ENCODE peak calls at places on chromosome 12, in seven cellular contexts. Y is CD8-positive, alpha-beta T cell; L is smooth muscle cell of the brain vasculature; O is GF-D8; D is AML-193; U is activated naive CD8-positive, alpha-beta T cell treated with anti-CD3 and anti-CD28 coated beads, Interleukin-2, amount 50 U/mL, for 24 hours; Z is OCI-M1. K is an unnamed sample.

GRCh38 chr12:53645191-53645590 is 19.0 kb upstream of the ATF7 start:
- DNase-seq in U (no peak), Y (no peak), D (no peak), O (no peak), L (no peak), Z (no peak), K (peak; percentile 13)

GRCh38 chr12:79423560-79423959 is 267.2 kb downstream of the PAWR start:
- DNase-seq in Y (no peak), L (no peak), U (no peak), D (no peak), O (no peak), Z (no peak), K (no peak)

GRCh38 chr12:1528791-1529190 is 65.6 kb downstream of the FBXL14 start:
- DNase-seq in O (no peak), U (no peak), D (no peak), L (no peak), Z (no peak), Y (no peak), K (no peak)

GRCh38 chr12:106205208-106206069 is 42.4 kb downstream of the CKAP4 start:
- DNase-seq in O (no peak), Z (no peak), U (no peak), Y (no peak), D (no peak), L (no peak), K (no peak)

GRCh38 chr12:63319386-63319785 is 168.4 kb upstream of the AVPR1A start:
- DNase-seq in Y (no peak), L (no peak), D (no peak), Z (peak; percentile 58), O (no peak), U (no peak), K (no peak)

GRCh38 chr12:130956456-130957303 is 3.0 kb downstream of the ADGRD1 start:
- DNase-seq in D (no peak), Z (no peak), O (no peak), L (no peak), Y (no peak), U (no peak), K (no peak)

GRCh38 chr12:8560986-8561385 is 20.3 kb upstream of the CLEC4E start:
- DNase-seq in U (no peak), D (no peak), L (no peak), O (no peak), Y (no peak), Z (no peak), K (no peak)

GRCh38 chr12:11228268-11228879 is 41.1 kb downstream of the PRB3 start:
- DNase-seq in U (peak; percentile 33), Y (peak; percentile 22), L (peak; percentile 49), O (no peak), Z (peak; percentile 75), D (peak; percentile 58), K (peak; percentile 59)

GRCh38 chr12:88958961-88959360 is 378.7 kb upstream of the KITLG start:
- DNase-seq in O (no peak), Z (no peak), D (no peak), U (no peak), Y (no peak), L (no peak), K (no peak)

GRCh38 chr12:19799216-19799615 is 359.9 kb downstream of the AEBP2 start:
- DNase-seq in Y (no peak), O (no peak), L (no peak), U (no peak), D (no peak), Z (no peak), K (no peak)

GRCh38 chr12:108375986-108376663 is 37.0 kb upstream of the CMKLR1 start:
- DNase-seq in L (no peak), D (no peak), Z (no peak), Y (no peak), O (no peak), U (no peak), K (no peak)

GRCh38 chr12:16012086-16012485 is 101.0 kb downstream of the DERA start:
- DNase-seq in U (no peak), Y (no peak), O (no peak), Z (peak; percentile 96), D (no peak), L (no peak), K (peak; percentile 83)

GRCh38 chr12:93849946-93850345 is 172.8 kb downstream of the CRADD start:
- DNase-seq in Y (no peak), D (no peak), L (no peak), O (no peak), U (no peak), Z (no peak), K (no peak)

GRCh38 chr12:48969847-48970701 is 1.5 kb downstream of the WNT10B start:
- DNase-seq in U (no peak), D (no peak), L (no peak), O (no peak), Y (no peak), Z (no peak), K (no peak)

GRCh38 chr12:67193705-67194104 is 75.5 kb upstream of the CAND1 start:
- DNase-seq in D (peak; percentile 2), Y (no peak), U (peak; percentile 20), O (no peak), Z (peak; percentile 41), L (peak; percentile 4), K (peak; percentile 39)

GRCh38 chr12:105748806-105749600 is 389.8 kb downstream of the NUAK1 start:
- DNase-seq in D (no peak), U (no peak), L (peak; percentile 6), Z (no peak), Y (no peak), O (no peak), K (peak; percentile 70)

GRCh38 chr12:6226701-6227096 is 26.5 kb downstream of the CD9 start:
- DNase-seq in U (no peak), Z (no peak), Y (no peak), L (no peak), O (no peak), D (no peak), K (no peak)

GRCh38 chr12:40015360-40015759 is 90.5 kb downstream of the SLC2A13 start:
- DNase-seq in L (no peak), O (no peak), Y (no peak), D (no peak), U (no peak), Z (no peak), K (no peak)

GRCh38 chr12:26768611-26769603 is 64.1 kb downstream of the ITPR2 start:
- DNase-seq in Z (no peak), U (no peak), Y (no peak), L (no peak), O (no peak), D (no peak), K (no peak)